ENCODE peak calls at places on chromosomes 3 and 15, in five cellular contexts. One of them, this sample, is unnamed.

GRCh38 chr3:102238362-102238761 is 196.5 kb upstream of the ZPLD1 start:
- DNase-seq in body of pancreas: no peak
- DNase-seq in CD4-positive, alpha-beta T cell: no peak
- DNase-seq in amniotic stem cell: no peak
- DNase-seq in stimulated activated CD4-positive, alpha-beta T cell treated with anti-CD3 and anti-CD28 coated beads, Interleukin-2, amount 100 ng/mL, for 24 hours: no peak
- DNase-seq in this sample: no peak

GRCh38 chr3:15636028-15636709 is 34.6 kb downstream of the BTD start:
- DNase-seq in body of pancreas: no peak
- DNase-seq in CD4-positive, alpha-beta T cell: no peak
- DNase-seq in amniotic stem cell: peak; percentile 87
- DNase-seq in stimulated activated CD4-positive, alpha-beta T cell treated with anti-CD3 and anti-CD28 coated beads, Interleukin-2, amount 100 ng/mL, for 24 hours: no peak
- DNase-seq in this sample: no peak

GRCh38 chr3:152620395-152620794 is 214.5 kb upstream of the P2RY1 start:
- DNase-seq in body of pancreas: no peak
- DNase-seq in CD4-positive, alpha-beta T cell: no peak
- DNase-seq in amniotic stem cell: no peak
- DNase-seq in stimulated activated CD4-positive, alpha-beta T cell treated with anti-CD3 and anti-CD28 coated beads, Interleukin-2, amount 100 ng/mL, for 24 hours: no peak
- DNase-seq in this sample: no peak

GRCh38 chr3:148582126-148582525 is 115.6 kb upstream of the AGTR1 start:
- DNase-seq in body of pancreas: no peak
- DNase-seq in CD4-positive, alpha-beta T cell: no peak
- DNase-seq in amniotic stem cell: no peak
- DNase-seq in stimulated activated CD4-positive, alpha-beta T cell treated with anti-CD3 and anti-CD28 coated beads, Interleukin-2, amount 100 ng/mL, for 24 hours: no peak
- DNase-seq in this sample: no peak

GRCh38 chr3:196772897-196773296 is 33.2 kb downstream of the PAK2 start:
- DNase-seq in body of pancreas: no peak
- DNase-seq in CD4-positive, alpha-beta T cell: no peak
- DNase-seq in amniotic stem cell: no peak
- DNase-seq in stimulated activated CD4-positive, alpha-beta T cell treated with anti-CD3 and anti-CD28 coated beads, Interleukin-2, amount 100 ng/mL, for 24 hours: no peak
- DNase-seq in this sample: no peak

GRCh38 chr3:161268601-161269000 is 47.5 kb downstream of the NMD3 start:
- DNase-seq in body of pancreas: no peak
- DNase-seq in CD4-positive, alpha-beta T cell: no peak
- DNase-seq in amniotic stem cell: no peak
- DNase-seq in stimulated activated CD4-positive, alpha-beta T cell treated with anti-CD3 and anti-CD28 coated beads, Interleukin-2, amount 100 ng/mL, for 24 hours: no peak
- DNase-seq in this sample: no peak

GRCh38 chr3:127690823-127691452 is 18.2 kb downstream of the ABTB1 start:
- DNase-seq in body of pancreas: no peak
- DNase-seq in CD4-positive, alpha-beta T cell: no peak
- DNase-seq in amniotic stem cell: no peak
- DNase-seq in stimulated activated CD4-positive, alpha-beta T cell treated with anti-CD3 and anti-CD28 coated beads, Interleukin-2, amount 100 ng/mL, for 24 hours: no peak
- DNase-seq in this sample: no peak

GRCh38 chr3:44899683-44900367 is 25.4 kb downstream of the TGM4 start:
- DNase-seq in body of pancreas: no peak
- DNase-seq in CD4-positive, alpha-beta T cell: no peak
- DNase-seq in amniotic stem cell: no peak
- DNase-seq in stimulated activated CD4-positive, alpha-beta T cell treated with anti-CD3 and anti-CD28 coated beads, Interleukin-2, amount 100 ng/mL, for 24 hours: no peak
- DNase-seq in this sample: no peak

GRCh38 chr3:141844812-141845211 is 31.6 kb upstream of the ATP1B3 start:
- DNase-seq in body of pancreas: no peak
- DNase-seq in CD4-positive, alpha-beta T cell: no peak
- DNase-seq in amniotic stem cell: no peak
- DNase-seq in stimulated activated CD4-positive, alpha-beta T cell treated with anti-CD3 and anti-CD28 coated beads, Interleukin-2, amount 100 ng/mL, for 24 hours: no peak
- DNase-seq in this sample: no peak

GRCh38 chr15:48427960-48428547 is 96.8 kb downstream of the DUT start:
- DNase-seq in body of pancreas: no peak
- DNase-seq in CD4-positive, alpha-beta T cell: no peak
- DNase-seq in amniotic stem cell: peak; percentile 63
- DNase-seq in stimulated activated CD4-positive, alpha-beta T cell treated with anti-CD3 and anti-CD28 coated beads, Interleukin-2, amount 100 ng/mL, for 24 hours: no peak
- DNase-seq in this sample: no peak

GRCh38 chr3:52792413-52792812 is 2.2 kb upstream of the ITIH3 start:
- DNase-seq in body of pancreas: no peak
- DNase-seq in CD4-positive, alpha-beta T cell: no peak
- DNase-seq in amniotic stem cell: no peak
- DNase-seq in stimulated activated CD4-positive, alpha-beta T cell treated with anti-CD3 and anti-CD28 coated beads, Interleukin-2, amount 100 ng/mL, for 24 hours: no peak
- DNase-seq in this sample: no peak

GRCh38 chr15:101505610-101506337 is 16.3 kb upstream of the PCSK6 start:
- DNase-seq in body of pancreas: no peak
- DNase-seq in CD4-positive, alpha-beta T cell: no peak
- DNase-seq in amniotic stem cell: no peak
- DNase-seq in stimulated activated CD4-positive, alpha-beta T cell treated with anti-CD3 and anti-CD28 coated beads, Interleukin-2, amount 100 ng/mL, for 24 hours: no peak
- DNase-seq in this sample: no peak

GRCh38 chr3:180690061-180690460 is 10.8 kb upstream of the CCDC39 start:
- DNase-seq in body of pancreas: no peak
- DNase-seq in CD4-positive, alpha-beta T cell: no peak
- DNase-seq in amniotic stem cell: no peak
- DNase-seq in stimulated activated CD4-positive, alpha-beta T cell treated with anti-CD3 and anti-CD28 coated beads, Interleukin-2, amount 100 ng/mL, for 24 hours: no peak
- DNase-seq in this sample: no peak

GRCh38 chr15:48307586-48307985 is 23.6 kb upstream of the DUT start:
- DNase-seq in body of pancreas: no peak
- DNase-seq in CD4-positive, alpha-beta T cell: no peak
- DNase-seq in amniotic stem cell: no peak
- DNase-seq in stimulated activated CD4-positive, alpha-beta T cell treated with anti-CD3 and anti-CD28 coated beads, Interleukin-2, amount 100 ng/mL, for 24 hours: no peak
- DNase-seq in this sample: no peak

GRCh38 chr3:47158208-47158607 is 5.7 kb downstream of the SETD2 start:
- DNase-seq in body of pancreas: no peak
- DNase-seq in CD4-positive, alpha-beta T cell: no peak
- DNase-seq in amniotic stem cell: no peak
- DNase-seq in stimulated activated CD4-positive, alpha-beta T cell treated with anti-CD3 and anti-CD28 coated beads, Interleukin-2, amount 100 ng/mL, for 24 hours: no peak
- DNase-seq in this sample: no peak

GRCh38 chr15:88234711-88235110 is 21.8 kb downstream of the NTRK3 start:
- DNase-seq in body of pancreas: no peak
- DNase-seq in CD4-positive, alpha-beta T cell: no peak
- DNase-seq in amniotic stem cell: no peak
- DNase-seq in stimulated activated CD4-positive, alpha-beta T cell treated with anti-CD3 and anti-CD28 coated beads, Interleukin-2, amount 100 ng/mL, for 24 hours: no peak
- DNase-seq in this sample: no peak

GRCh38 chr3:57927916-57928315 is 80.3 kb upstream of the FLNB start:
- DNase-seq in body of pancreas: no peak
- DNase-seq in CD4-positive, alpha-beta T cell: no peak
- DNase-seq in amniotic stem cell: no peak
- DNase-seq in stimulated activated CD4-positive, alpha-beta T cell treated with anti-CD3 and anti-CD28 coated beads, Interleukin-2, amount 100 ng/mL, for 24 hours: no peak
- DNase-seq in this sample: no peak

GRCh38 chr3:127005864-127006500 is 23.1 kb downstream of the PLXNA1 start:
- DNase-seq in body of pancreas: no peak
- DNase-seq in CD4-positive, alpha-beta T cell: no peak
- DNase-seq in amniotic stem cell: no peak
- DNase-seq in stimulated activated CD4-positive, alpha-beta T cell treated with anti-CD3 and anti-CD28 coated beads, Interleukin-2, amount 100 ng/mL, for 24 hours: no peak
- DNase-seq in this sample: no peak

GRCh38 chr3:124565013-124565412 is 165.2 kb upstream of the UMPS start:
- DNase-seq in body of pancreas: peak; percentile 85
- DNase-seq in CD4-positive, alpha-beta T cell: peak; percentile 41
- DNase-seq in amniotic stem cell: peak; percentile 50
- DNase-seq in stimulated activated CD4-positive, alpha-beta T cell treated with anti-CD3 and anti-CD28 coated beads, Interleukin-2, amount 100 ng/mL, for 24 hours: peak; percentile 62
- DNase-seq in this sample: peak; percentile 8

GRCh38 chr15:95910643-95911212 is 419.8 kb upstream of the NR2F2 start:
- DNase-seq in body of pancreas: no peak
- DNase-seq in CD4-positive, alpha-beta T cell: no peak
- DNase-seq in amniotic stem cell: no peak
- DNase-seq in stimulated activated CD4-positive, alpha-beta T cell treated with anti-CD3 and anti-CD28 coated beads, Interleukin-2, amount 100 ng/mL, for 24 hours: no peak
- DNase-seq in this sample: no peak

GRCh38 chr3:147305533-147306241 is 100.7 kb downstream of the ZIC4 start:
- DNase-seq in body of pancreas: no peak
- DNase-seq in CD4-positive, alpha-beta T cell: no peak
- DNase-seq in amniotic stem cell: no peak
- DNase-seq in stimulated activated CD4-positive, alpha-beta T cell treated with anti-CD3 and anti-CD28 coated beads, Interleukin-2, amount 100 ng/mL, for 24 hours: no peak
- DNase-seq in this sample: no peak

GRCh38 chr15:66772967-66773873 is 71.2 kb downstream of the SMAD6 start:
- DNase-seq in body of pancreas: peak; percentile 65
- DNase-seq in CD4-positive, alpha-beta T cell: no peak
- DNase-seq in amniotic stem cell: no peak
- DNase-seq in stimulated activated CD4-positive, alpha-beta T cell treated with anti-CD3 and anti-CD28 coated beads, Interleukin-2, amount 100 ng/mL, for 24 hours: no peak
- DNase-seq in this sample: no peak

GRCh38 chr15:69459063-69459462 is 6.4 kb downstream of the RPLP1 start:
- DNase-seq in body of pancreas: no peak
- DNase-seq in CD4-positive, alpha-beta T cell: no peak
- DNase-seq in amniotic stem cell: no peak
- DNase-seq in stimulated activated CD4-positive, alpha-beta T cell treated with anti-CD3 and anti-CD28 coated beads, Interleukin-2, amount 100 ng/mL, for 24 hours: no peak
- DNase-seq in this sample: no peak

GRCh38 chr3:143455480-143455879 is 335.9 kb downstream of the CHST2 start:
- DNase-seq in body of pancreas: no peak
- DNase-seq in CD4-positive, alpha-beta T cell: no peak
- DNase-seq in amniotic stem cell: no peak
- DNase-seq in stimulated activated CD4-positive, alpha-beta T cell treated with anti-CD3 and anti-CD28 coated beads, Interleukin-2, amount 100 ng/mL, for 24 hours: no peak
- DNase-seq in this sample: no peak

GRCh38 chr3:90136468-90137191 is 1029.2 kb downstream of the EPHA3 start:
- DNase-seq in body of pancreas: no peak
- DNase-seq in CD4-positive, alpha-beta T cell: no peak
- DNase-seq in amniotic stem cell: no peak
- DNase-seq in stimulated activated CD4-positive, alpha-beta T cell treated with anti-CD3 and anti-CD28 coated beads, Interleukin-2, amount 100 ng/mL, for 24 hours: no peak
- DNase-seq in this sample: no peak

GRCh38 chr15:90024406-90024805 is 23.3 kb downstream of the ZNF710 start:
- DNase-seq in body of pancreas: no peak
- DNase-seq in CD4-positive, alpha-beta T cell: no peak
- DNase-seq in amniotic stem cell: no peak
- DNase-seq in stimulated activated CD4-positive, alpha-beta T cell treated with anti-CD3 and anti-CD28 coated beads, Interleukin-2, amount 100 ng/mL, for 24 hours: no peak
- DNase-seq in this sample: no peak

GRCh38 chr3:9022305-9022985 is 59.2 kb upstream of the RAD18 start:
- DNase-seq in body of pancreas: no peak
- DNase-seq in CD4-positive, alpha-beta T cell: no peak
- DNase-seq in amniotic stem cell: no peak
- DNase-seq in stimulated activated CD4-positive, alpha-beta T cell treated with anti-CD3 and anti-CD28 coated beads, Interleukin-2, amount 100 ng/mL, for 24 hours: no peak
- DNase-seq in this sample: no peak

GRCh38 chr3:125331243-125331642 is 43.9 kb downstream of the ZNF148 start:
- DNase-seq in body of pancreas: no peak
- DNase-seq in CD4-positive, alpha-beta T cell: no peak
- DNase-seq in amniotic stem cell: no peak
- DNase-seq in stimulated activated CD4-positive, alpha-beta T cell treated with anti-CD3 and anti-CD28 coated beads, Interleukin-2, amount 100 ng/mL, for 24 hours: no peak
- DNase-seq in this sample: no peak

GRCh38 chr3:179806177-179806576 is 153.3 kb downstream of the USP13 start:
- DNase-seq in body of pancreas: no peak
- DNase-seq in CD4-positive, alpha-beta T cell: no peak
- DNase-seq in amniotic stem cell: no peak
- DNase-seq in stimulated activated CD4-positive, alpha-beta T cell treated with anti-CD3 and anti-CD28 coated beads, Interleukin-2, amount 100 ng/mL, for 24 hours: no peak
- DNase-seq in this sample: no peak

GRCh38 chr3:32583708-32584107 is 13.1 kb upstream of the DYNC1LI1 start:
- DNase-seq in body of pancreas: no peak
- DNase-seq in CD4-positive, alpha-beta T cell: no peak
- DNase-seq in amniotic stem cell: peak; percentile 89
- DNase-seq in stimulated activated CD4-positive, alpha-beta T cell treated with anti-CD3 and anti-CD28 coated beads, Interleukin-2, amount 100 ng/mL, for 24 hours: no peak
- DNase-seq in this sample: no peak

GRCh38 chr3:14156201-14156600 is 22.2 kb downstream of the XPC start:
- DNase-seq in body of pancreas: no peak
- DNase-seq in CD4-positive, alpha-beta T cell: no peak
- DNase-seq in amniotic stem cell: no peak
- DNase-seq in stimulated activated CD4-positive, alpha-beta T cell treated with anti-CD3 and anti-CD28 coated beads, Interleukin-2, amount 100 ng/mL, for 24 hours: no peak
- DNase-seq in this sample: no peak

GRCh38 chr3:45688194-45688881 is 858 bp upstream of the SACM1L start:
- DNase-seq in body of pancreas: peak; percentile 30
- DNase-seq in CD4-positive, alpha-beta T cell: peak; percentile 46
- DNase-seq in amniotic stem cell: no peak
- DNase-seq in stimulated activated CD4-positive, alpha-beta T cell treated with anti-CD3 and anti-CD28 coated beads, Interleukin-2, amount 100 ng/mL, for 24 hours: peak; percentile 41
- DNase-seq in this sample: no peak